ENCODE peak calls at places on chromosome 9, in eight cellular contexts. One of them, this sample, is unnamed.
A peak's percentile ranks its signal among the peaks of the same experiment; 100 is the strongest.

GRCh38 chr9:124839612-124840299 is 13.5 kb upstream of the WDR38 start:
- DNase-seq in astrocyte: no peak
- DNase-seq in heart left ventricle: no peak
- DNase-seq in lower lobe of right lung: no peak
- DNase-seq in astrocyte of the hippocampus: peak; percentile 48
- DNase-seq in T-helper 2 cell: no peak
- DNase-seq in HCEC 1CT: no peak
- DNase-seq in foreskin fibroblast: peak; percentile 50
- DNase-seq in this sample: no peak

GRCh38 chr9:87280421-87280820 is 217.2 kb upstream of the DAPK1 start:
- DNase-seq in HCEC 1CT: no peak
- DNase-seq in T-helper 2 cell: no peak
- DNase-seq in heart left ventricle: no peak
- DNase-seq in foreskin fibroblast: no peak
- DNase-seq in astrocyte: peak; percentile 96
- DNase-seq in astrocyte of the hippocampus: peak; percentile 95
- DNase-seq in lower lobe of right lung: no peak
- DNase-seq in this sample: no peak

GRCh38 chr9:127987103-127987614 is 6.4 kb upstream of the EEIG1 start:
- DNase-seq in heart left ventricle: peak; percentile 80
- DNase-seq in astrocyte: peak; percentile 53
- DNase-seq in astrocyte of the hippocampus: peak; percentile 80
- DNase-seq in HCEC 1CT: peak; percentile 66
- DNase-seq in T-helper 2 cell: no peak
- DNase-seq in foreskin fibroblast: peak; percentile 75
- DNase-seq in lower lobe of right lung: no peak
- DNase-seq in this sample: peak; percentile 76

GRCh38 chr9:113653746-113654604 is 190.4 kb downstream of the RGS3 start:
- DNase-seq in foreskin fibroblast: no peak
- DNase-seq in HCEC 1CT: no peak
- DNase-seq in heart left ventricle: no peak
- DNase-seq in T-helper 2 cell: no peak
- DNase-seq in astrocyte: no peak
- DNase-seq in astrocyte of the hippocampus: no peak
- DNase-seq in lower lobe of right lung: no peak
- DNase-seq in this sample: no peak

GRCh38 chr9:136662656-136663310 is at the start of gene EGFL7:
- DNase-seq in HCEC 1CT: no peak
- DNase-seq in astrocyte: no peak
- DNase-seq in foreskin fibroblast: no peak
- DNase-seq in heart left ventricle: peak; percentile 88
- DNase-seq in astrocyte of the hippocampus: no peak
- DNase-seq in lower lobe of right lung: peak; percentile 68
- DNase-seq in T-helper 2 cell: no peak
- DNase-seq in this sample: peak; percentile 73

GRCh38 chr9:107760469-107761242 is 271.1 kb upstream of the KLF4 start:
- DNase-seq in astrocyte: no peak
- DNase-seq in T-helper 2 cell: no peak
- DNase-seq in HCEC 1CT: no peak
- DNase-seq in heart left ventricle: peak; percentile 66
- DNase-seq in lower lobe of right lung: peak; percentile 81
- DNase-seq in astrocyte of the hippocampus: no peak
- DNase-seq in foreskin fibroblast: no peak
- DNase-seq in this sample: peak; percentile 62

GRCh38 chr9:121952611-121953010 is 140.5 kb downstream of the TTLL11 start:
- DNase-seq in foreskin fibroblast: no peak
- DNase-seq in T-helper 2 cell: no peak
- DNase-seq in lower lobe of right lung: no peak
- DNase-seq in astrocyte of the hippocampus: no peak
- DNase-seq in astrocyte: no peak
- DNase-seq in HCEC 1CT: no peak
- DNase-seq in heart left ventricle: no peak
- DNase-seq in this sample: no peak

GRCh38 chr9:70165006-70165602 is 93.7 kb upstream of the SMC5 start:
- DNase-seq in astrocyte: no peak
- DNase-seq in HCEC 1CT: peak; percentile 45
- DNase-seq in heart left ventricle: no peak
- DNase-seq in T-helper 2 cell: no peak
- DNase-seq in foreskin fibroblast: peak; percentile 32
- DNase-seq in astrocyte of the hippocampus: peak; percentile 51
- DNase-seq in lower lobe of right lung: no peak
- DNase-seq in this sample: no peak

GRCh38 chr9:94245651-94246050 is 13.4 kb upstream of the ZNF169 start:
- DNase-seq in heart left ventricle: no peak
- DNase-seq in T-helper 2 cell: no peak
- DNase-seq in lower lobe of right lung: no peak
- DNase-seq in astrocyte of the hippocampus: no peak
- DNase-seq in foreskin fibroblast: no peak
- DNase-seq in HCEC 1CT: no peak
- DNase-seq in astrocyte: no peak
- DNase-seq in this sample: no peak

GRCh38 chr9:70581214-70581966 is 166.9 kb upstream of the KLF9 start:
- DNase-seq in heart left ventricle: no peak
- DNase-seq in lower lobe of right lung: no peak
- DNase-seq in astrocyte: no peak
- DNase-seq in HCEC 1CT: no peak
- DNase-seq in T-helper 2 cell: no peak
- DNase-seq in astrocyte of the hippocampus: no peak
- DNase-seq in foreskin fibroblast: no peak
- DNase-seq in this sample: no peak

GRCh38 chr9:26292943-26293342 is 599.7 kb downstream of the CAAP1 start:
- DNase-seq in HCEC 1CT: peak; percentile 43
- DNase-seq in astrocyte: peak; percentile 72
- DNase-seq in astrocyte of the hippocampus: peak; percentile 85
- DNase-seq in foreskin fibroblast: peak; percentile 52
- DNase-seq in lower lobe of right lung: no peak
- DNase-seq in heart left ventricle: no peak
- DNase-seq in T-helper 2 cell: no peak
- DNase-seq in this sample: no peak

GRCh38 chr9:89505795-89506385 is 8.0 kb upstream of the SEMA4D start:
- DNase-seq in heart left ventricle: no peak
- DNase-seq in foreskin fibroblast: no peak
- DNase-seq in astrocyte of the hippocampus: peak; percentile 76
- DNase-seq in astrocyte: peak; percentile 3
- DNase-seq in HCEC 1CT: no peak
- DNase-seq in lower lobe of right lung: no peak
- DNase-seq in T-helper 2 cell: no peak
- DNase-seq in this sample: no peak

GRCh38 chr9:126957687-126958053 is 43.1 kb downstream of the RALGPS1 start:
- DNase-seq in HCEC 1CT: peak; percentile 57
- DNase-seq in heart left ventricle: peak; percentile 40
- DNase-seq in astrocyte of the hippocampus: peak; percentile 40
- DNase-seq in foreskin fibroblast: peak; percentile 6
- DNase-seq in T-helper 2 cell: no peak
- DNase-seq in astrocyte: peak; percentile 65
- DNase-seq in lower lobe of right lung: no peak
- DNase-seq in this sample: no peak

GRCh38 chr9:96044401-96044800 is 168.9 kb downstream of the ERCC6L2 start:
- DNase-seq in astrocyte: no peak
- DNase-seq in heart left ventricle: no peak
- DNase-seq in HCEC 1CT: no peak
- DNase-seq in lower lobe of right lung: no peak
- DNase-seq in astrocyte of the hippocampus: no peak
- DNase-seq in T-helper 2 cell: no peak
- DNase-seq in foreskin fibroblast: no peak
- DNase-seq in this sample: no peak

GRCh38 chr9:127066775-127067111 is 55.7 kb downstream of the ANGPTL2 start:
- DNase-seq in HCEC 1CT: peak; percentile 9
- DNase-seq in astrocyte of the hippocampus: no peak
- DNase-seq in astrocyte: peak; percentile 35
- DNase-seq in lower lobe of right lung: no peak
- DNase-seq in T-helper 2 cell: no peak
- DNase-seq in heart left ventricle: no peak
- DNase-seq in foreskin fibroblast: peak; percentile 47
- DNase-seq in this sample: no peak

GRCh38 chr9:96874947-96875459 is 20.7 kb upstream of the ZNF782 start:
- DNase-seq in heart left ventricle: peak; percentile 44
- DNase-seq in astrocyte: peak; percentile 43
- DNase-seq in T-helper 2 cell: no peak
- DNase-seq in astrocyte of the hippocampus: peak; percentile 63
- DNase-seq in foreskin fibroblast: peak; percentile 65
- DNase-seq in HCEC 1CT: peak; percentile 80
- DNase-seq in lower lobe of right lung: no peak
- DNase-seq in this sample: no peak

GRCh38 chr9:95724253-95724991 is 151.1 kb upstream of the ERCC6L2 start:
- DNase-seq in astrocyte: no peak
- DNase-seq in HCEC 1CT: no peak
- DNase-seq in lower lobe of right lung: no peak
- DNase-seq in T-helper 2 cell: peak; percentile 48
- DNase-seq in astrocyte of the hippocampus: no peak
- DNase-seq in heart left ventricle: no peak
- DNase-seq in foreskin fibroblast: no peak
- DNase-seq in this sample: no peak

GRCh38 chr9:3521961-3522360 is 3.8 kb downstream of the RFX3 start:
- DNase-seq in T-helper 2 cell: no peak
- DNase-seq in heart left ventricle: no peak
- DNase-seq in lower lobe of right lung: no peak
- DNase-seq in astrocyte of the hippocampus: no peak
- DNase-seq in foreskin fibroblast: no peak
- DNase-seq in astrocyte: no peak
- DNase-seq in HCEC 1CT: no peak
- DNase-seq in this sample: no peak

GRCh38 chr9:69571032-69571431 is 101.1 kb downstream of the APBA1 start:
- DNase-seq in HCEC 1CT: peak; percentile 40
- DNase-seq in astrocyte: peak; percentile 42
- DNase-seq in heart left ventricle: no peak
- DNase-seq in astrocyte of the hippocampus: peak; percentile 37
- DNase-seq in foreskin fibroblast: peak; percentile 39
- DNase-seq in lower lobe of right lung: no peak
- DNase-seq in T-helper 2 cell: no peak
- DNase-seq in this sample: no peak

GRCh38 chr9:79524266-79524665 is 47.5 kb upstream of the TLE4 start:
- DNase-seq in astrocyte: peak; percentile 64
- DNase-seq in astrocyte of the hippocampus: peak; percentile 64
- DNase-seq in T-helper 2 cell: no peak
- DNase-seq in HCEC 1CT: peak; percentile 35
- DNase-seq in heart left ventricle: no peak
- DNase-seq in foreskin fibroblast: peak; percentile 66
- DNase-seq in lower lobe of right lung: no peak
- DNase-seq in this sample: no peak

GRCh38 chr9:19809422-19810269 is 20.8 kb upstream of the SLC24A2 start:
- DNase-seq in heart left ventricle: no peak
- DNase-seq in foreskin fibroblast: no peak
- DNase-seq in lower lobe of right lung: no peak
- DNase-seq in HCEC 1CT: no peak
- DNase-seq in T-helper 2 cell: no peak
- DNase-seq in astrocyte of the hippocampus: no peak
- DNase-seq in astrocyte: no peak
- DNase-seq in this sample: no peak